ENCODE peak calls at places on chromosomes 16 and 17, in ten cellular contexts. T is activated naive CD4-positive, alpha-beta T cell; D is BJ; R is activated T-cell treated with anti-CD3 and anti-CD28 coated beads for 1 hour; I is activated T-helper 1 cell treated with anti-CD3 and anti-CD28 coated beads, Interleukin-2, amount 50 U/mL, for 16 hours; P is activated CD8-positive, alpha-beta memory T cell treated with anti-CD3 and anti-CD28 coated beads for 1 hour; N is GM23248; Z is RPMI7951; V is stomach; L is hippocampal formation. A is an unnamed sample.
A peak's percentile ranks its signal among the peaks of the same experiment; 100 is the strongest.

GRCh38 chr16:3020604-3021448 is 658 bp downstream of the TNFRSF12A start:
- DNase-seq in P (peak; percentile 57), R (peak; percentile 55), T (peak; percentile 25), D (peak; percentile 27), N (peak; percentile 89), V (peak; percentile 78), Z (peak; percentile 89), L (no peak), I (peak; percentile 64), A (peak; percentile 98)

GRCh38 chr16:88760424-88761142 is 24.4 kb downstream of the PIEZO1 start:
- DNase-seq in P (no peak), Z (no peak), R (no peak), N (no peak), T (no peak), D (no peak), I (no peak), V (no peak), L (no peak), A (peak; percentile 48)

GRCh38 chr16:85838876-85839585 is 39.5 kb downstream of the COX4I1 start:
- DNase-seq in I (no peak), Z (no peak), L (no peak), R (no peak), T (no peak), P (no peak), N (no peak), D (no peak), V (no peak), A (no peak)

GRCh38 chr17:78315355-78316114 is 44.3 kb downstream of the SOCS3 start:
- DNase-seq in N (peak; percentile 95), Z (peak; percentile 95), D (peak; percentile 80), T (peak; percentile 15), P (peak; percentile 22), V (peak; percentile 79), L (no peak), I (peak; percentile 27), R (peak; percentile 33), A (peak; percentile 97)

GRCh38 chr17:2782030-2782429 is 14.2 kb upstream of the RAP1GAP2 start:
- DNase-seq in L (no peak), I (no peak), R (no peak), T (no peak), D (no peak), V (no peak), Z (peak; percentile 47), N (peak; percentile 38), P (no peak), A (peak; percentile 42)

GRCh38 chr16:79993810-79994209 is 393.3 kb upstream of the MAF start:
- DNase-seq in R (no peak), V (no peak), D (no peak), Z (no peak), I (no peak), P (no peak), N (peak; percentile 27), T (no peak), L (no peak), A (no peak)

GRCh38 chr17:17346428-17347233 is 43.5 kb downstream of the NT5M start:
- DNase-seq in P (no peak), D (no peak), T (no peak), R (no peak), N (no peak), V (peak; percentile 21), I (no peak), L (no peak), Z (no peak), A (no peak)

GRCh38 chr17:4585203-4585939 is 1.0 kb downstream of the SMTNL2 start:
- DNase-seq in L (no peak), I (no peak), N (no peak), P (no peak), Z (no peak), R (no peak), V (no peak), D (no peak), T (no peak), A (peak; percentile 79)

GRCh38 chr17:4808378-4808767 is 1.4 kb downstream of the PLD2 start:
- DNase-seq in I (no peak), R (no peak), L (peak; percentile 21), D (no peak), N (peak; percentile 20), T (no peak), Z (no peak), V (peak; percentile 80), P (no peak), A (no peak)

GRCh38 chr16:86926146-86926545 is 347.8 kb downstream of the FOXL1 start:
- DNase-seq in L (no peak), I (no peak), P (no peak), Z (no peak), D (no peak), T (no peak), R (no peak), N (no peak), V (no peak), A (no peak)

GRCh38 chr17:57988301-57989010 is 402 bp upstream of the VEZF1 start:
- DNase-seq in Z (peak; percentile 77), T (peak; percentile 62), V (peak; percentile 68), D (no peak), N (peak; percentile 84), L (peak; percentile 39), R (peak; percentile 58), I (no peak), P (peak; percentile 57), A (peak; percentile 78)

GRCh38 chr16:66885491-66885890 is 5.2 kb downstream of the PDP2 start:
- DNase-seq in L (no peak), T (no peak), N (no peak), D (no peak), V (no peak), R (no peak), P (no peak), Z (no peak), I (no peak), A (no peak)

GRCh38 chr17:4806420-4806769 is 557 bp upstream of the PLD2 start:
- DNase-seq in I (no peak), Z (peak; percentile 12), L (no peak), D (no peak), T (no peak), V (no peak), P (no peak), R (no peak), N (no peak), A (peak; percentile 38)

GRCh38 chr17:9842057-9842758 is 16.5 kb downstream of the GLP2R start:
- DNase-seq in V (peak; percentile 27), R (no peak), D (peak; percentile 6), T (no peak), Z (peak; percentile 65), I (no peak), L (peak; percentile 47), N (peak; percentile 62), P (no peak), A (no peak)

GRCh38 chr17:69961488-69962145 is 113.4 kb upstream of the KCNJ16 start:
- DNase-seq in V (peak; percentile 26), L (no peak), Z (no peak), R (no peak), I (no peak), N (no peak), P (no peak), T (no peak), D (no peak), A (no peak)

GRCh38 chr16:14632693-14633569 is at the start of gene BFAR:
- DNase-seq in Z (peak; percentile 95), N (peak; percentile 97), V (peak; percentile 99), L (peak; percentile 96), P (peak; percentile 99), D (peak; percentile 77), T (peak; percentile 99), R (peak; percentile 99), I (peak; percentile 99), A (peak; percentile 98)

GRCh38 chr16:47461598-47462266 is 601 bp downstream of the PHKB start:
- DNase-seq in N (peak; percentile 70), Z (peak; percentile 76), L (peak; percentile 26), D (no peak), V (no peak), I (no peak), T (no peak), R (no peak), P (no peak), A (peak; percentile 81)

GRCh38 chr16:31527617-31528287 is at the start of gene AHSP:
- DNase-seq in D (no peak), R (no peak), P (no peak), L (no peak), N (no peak), V (no peak), I (no peak), Z (no peak), T (no peak), A (no peak)

GRCh38 chr16:48082516-48082915 is 73.3 kb downstream of the ABCC12 start:
- DNase-seq in D (peak; percentile 58), L (no peak), I (no peak), N (peak; percentile 60), P (no peak), V (no peak), R (no peak), Z (peak; percentile 96), T (no peak), A (no peak)

GRCh38 chr17:81453049-81453448 is 57.8 kb downstream of the BAHCC1 start:
- DNase-seq in D (no peak), R (no peak), Z (no peak), L (no peak), V (no peak), N (no peak), P (no peak), T (no peak), I (no peak), A (no peak)

A was measured in kidney tubule cell.